ENCODE peak calls at places on chromosomes 1 and 21, in ten cellular contexts. One of them, this sample, is unnamed.

GRCh38 chr1:227734858-227735780 is at the start of the genes JMJD4 and SNAP47:
- DNase-seq in right lobe of liver: peak; percentile 92
- DNase-seq in prostate gland: peak; percentile 86
- DNase-seq in adipocyte: peak; percentile 96
- DNase-seq in lung: peak; percentile 93
- DNase-seq in H7: peak; percentile 98
- DNase-seq in tibial nerve: peak; percentile 76
- DNase-seq in esophagus muscularis mucosa: peak; percentile 95
- DNase-seq in fibroblast of pulmonary artery: peak; percentile 93
- DNase-seq in breast epithelium: peak; percentile 84
- DNase-seq in this sample: peak; percentile 89

GRCh38 chr1:66730462-66730861 is 21.8 kb upstream of the DYNLT5 start:
- DNase-seq in right lobe of liver: no peak
- DNase-seq in prostate gland: no peak
- DNase-seq in adipocyte: no peak
- DNase-seq in lung: no peak
- DNase-seq in H7: no peak
- DNase-seq in tibial nerve: no peak
- DNase-seq in esophagus muscularis mucosa: no peak
- DNase-seq in fibroblast of pulmonary artery: no peak
- DNase-seq in breast epithelium: no peak
- DNase-seq in this sample: no peak

GRCh38 chr1:77847621-77848080 is 40.8 kb upstream of the NEXN start:
- DNase-seq in right lobe of liver: no peak
- DNase-seq in prostate gland: no peak
- DNase-seq in adipocyte: no peak
- DNase-seq in lung: no peak
- DNase-seq in H7: no peak
- DNase-seq in tibial nerve: no peak
- DNase-seq in esophagus muscularis mucosa: no peak
- DNase-seq in fibroblast of pulmonary artery: no peak
- DNase-seq in breast epithelium: no peak
- DNase-seq in this sample: no peak

GRCh38 chr1:205648212-205648910 is 16.6 kb upstream of the ELK4 start:
- DNase-seq in right lobe of liver: no peak
- DNase-seq in prostate gland: peak; percentile 74
- DNase-seq in adipocyte: no peak
- DNase-seq in lung: no peak
- DNase-seq in H7: peak; percentile 51
- DNase-seq in tibial nerve: no peak
- DNase-seq in esophagus muscularis mucosa: no peak
- DNase-seq in fibroblast of pulmonary artery: no peak
- DNase-seq in breast epithelium: no peak
- DNase-seq in this sample: no peak

GRCh38 chr1:209428241-209428921 is 155.1 kb upstream of the CAMK1G start:
- DNase-seq in right lobe of liver: no peak
- DNase-seq in prostate gland: peak; percentile 86
- DNase-seq in adipocyte: no peak
- DNase-seq in lung: no peak
- DNase-seq in H7: peak; percentile 82
- DNase-seq in tibial nerve: no peak
- DNase-seq in esophagus muscularis mucosa: no peak
- DNase-seq in fibroblast of pulmonary artery: no peak
- DNase-seq in breast epithelium: peak; percentile 93
- DNase-seq in this sample: no peak

GRCh38 chr1:147892731-147893214 is 9.8 kb upstream of the GJA8 start:
- DNase-seq in right lobe of liver: no peak
- DNase-seq in prostate gland: peak; percentile 16
- DNase-seq in adipocyte: peak; percentile 85
- DNase-seq in lung: no peak
- DNase-seq in H7: peak; percentile 58
- DNase-seq in tibial nerve: peak; percentile 19
- DNase-seq in esophagus muscularis mucosa: peak; percentile 39
- DNase-seq in fibroblast of pulmonary artery: peak; percentile 79
- DNase-seq in breast epithelium: no peak
- DNase-seq in this sample: peak; percentile 63

GRCh38 chr1:153397924-153398651 is 7.2 kb upstream of the S100A8 start:
- DNase-seq in right lobe of liver: no peak
- DNase-seq in prostate gland: no peak
- DNase-seq in adipocyte: no peak
- DNase-seq in lung: no peak
- DNase-seq in H7: peak; percentile 5
- DNase-seq in tibial nerve: no peak
- DNase-seq in esophagus muscularis mucosa: peak; percentile 89
- DNase-seq in fibroblast of pulmonary artery: no peak
- DNase-seq in breast epithelium: peak; percentile 7
- DNase-seq in this sample: no peak

GRCh38 chr1:230137328-230137815 is 70.3 kb downstream of the GALNT2 start:
- DNase-seq in right lobe of liver: no peak
- DNase-seq in prostate gland: no peak
- DNase-seq in adipocyte: no peak
- DNase-seq in lung: no peak
- DNase-seq in H7: no peak
- DNase-seq in tibial nerve: no peak
- DNase-seq in esophagus muscularis mucosa: no peak
- DNase-seq in fibroblast of pulmonary artery: peak; percentile 35
- DNase-seq in breast epithelium: no peak
- DNase-seq in this sample: no peak

GRCh38 chr1:113929750-113930498 is 800 bp downstream of the HIPK1 start:
- DNase-seq in right lobe of liver: peak; percentile 75
- DNase-seq in prostate gland: peak; percentile 33
- DNase-seq in adipocyte: peak; percentile 73
- DNase-seq in lung: peak; percentile 57
- DNase-seq in H7: no peak
- DNase-seq in tibial nerve: no peak
- DNase-seq in esophagus muscularis mucosa: no peak
- DNase-seq in fibroblast of pulmonary artery: peak; percentile 44
- DNase-seq in breast epithelium: peak; percentile 41
- DNase-seq in this sample: no peak

GRCh38 chr1:167401260-167401873 is 117.0 kb downstream of the CD247 start:
- DNase-seq in right lobe of liver: no peak
- DNase-seq in prostate gland: peak; percentile 32
- DNase-seq in adipocyte: peak; percentile 50
- DNase-seq in lung: peak; percentile 62
- DNase-seq in H7: peak; percentile 52
- DNase-seq in tibial nerve: peak; percentile 43
- DNase-seq in esophagus muscularis mucosa: no peak
- DNase-seq in fibroblast of pulmonary artery: peak; percentile 76
- DNase-seq in breast epithelium: peak; percentile 26
- DNase-seq in this sample: peak; percentile 57

GRCh38 chr1:151511636-151512215 is 539 bp downstream of the CGN start:
- DNase-seq in right lobe of liver: peak; percentile 69
- DNase-seq in prostate gland: peak; percentile 46
- DNase-seq in adipocyte: peak; percentile 64
- DNase-seq in lung: no peak
- DNase-seq in H7: no peak
- DNase-seq in tibial nerve: peak; percentile 15
- DNase-seq in esophagus muscularis mucosa: no peak
- DNase-seq in fibroblast of pulmonary artery: no peak
- DNase-seq in breast epithelium: peak; percentile 53
- DNase-seq in this sample: no peak

GRCh38 chr1:3481836-3482589 is 27.5 kb downstream of the ARHGEF16 start:
- DNase-seq in right lobe of liver: no peak
- DNase-seq in prostate gland: no peak
- DNase-seq in adipocyte: no peak
- DNase-seq in lung: no peak
- DNase-seq in H7: peak; percentile 76
- DNase-seq in tibial nerve: no peak
- DNase-seq in esophagus muscularis mucosa: no peak
- DNase-seq in fibroblast of pulmonary artery: no peak
- DNase-seq in breast epithelium: peak; percentile 47
- DNase-seq in this sample: peak; percentile 29

GRCh38 chr1:226821719-226822085 is 48.7 kb upstream of the PSEN2 start:
- DNase-seq in right lobe of liver: no peak
- DNase-seq in prostate gland: no peak
- DNase-seq in adipocyte: peak; percentile 36
- DNase-seq in lung: no peak
- DNase-seq in H7: no peak
- DNase-seq in tibial nerve: peak; percentile 28
- DNase-seq in esophagus muscularis mucosa: no peak
- DNase-seq in fibroblast of pulmonary artery: peak; percentile 47
- DNase-seq in breast epithelium: no peak
- DNase-seq in this sample: peak; percentile 69

GRCh38 chr21:41032536-41032935 is 135.4 kb upstream of the BACE2 start:
- DNase-seq in right lobe of liver: no peak
- DNase-seq in prostate gland: no peak
- DNase-seq in adipocyte: peak; percentile 7
- DNase-seq in lung: no peak
- DNase-seq in H7: no peak
- DNase-seq in tibial nerve: no peak
- DNase-seq in esophagus muscularis mucosa: no peak
- DNase-seq in fibroblast of pulmonary artery: no peak
- DNase-seq in breast epithelium: no peak
- DNase-seq in this sample: no peak

GRCh38 chr21:31909772-31910470 is 37.1 kb downstream of the HUNK start:
- DNase-seq in right lobe of liver: no peak
- DNase-seq in prostate gland: no peak
- DNase-seq in adipocyte: no peak
- DNase-seq in lung: no peak
- DNase-seq in H7: no peak
- DNase-seq in tibial nerve: no peak
- DNase-seq in esophagus muscularis mucosa: no peak
- DNase-seq in fibroblast of pulmonary artery: no peak
- DNase-seq in breast epithelium: no peak
- DNase-seq in this sample: no peak
- H3K4me3 ChIP-seq in right lobe of liver: no peak overlapping the region
- H3K4me3 ChIP-seq in prostate gland: no peak overlapping the region
- H3K4me3 ChIP-seq in adipocyte: no peak overlapping the region
- H3K4me3 ChIP-seq in lung: no peak overlapping the region
- H3K4me3 ChIP-seq in H7: no peak overlapping the region
- H3K4me3 ChIP-seq in tibial nerve: no peak overlapping the region
- H3K4me3 ChIP-seq in esophagus muscularis mucosa: no peak overlapping the region
- H3K4me3 ChIP-seq in fibroblast of pulmonary artery: no peak overlapping the region
- H3K4me3 ChIP-seq in breast epithelium: no peak overlapping the region
- H3K4me3 ChIP-seq in this sample: no peak overlapping the region

GRCh38 chr21:35400233-35400939 is 351.3 kb upstream of the RUNX1 start:
- DNase-seq in right lobe of liver: no peak
- DNase-seq in prostate gland: peak; percentile 57
- DNase-seq in adipocyte: peak; percentile 77
- DNase-seq in lung: no peak
- DNase-seq in H7: peak; percentile 34
- DNase-seq in tibial nerve: peak; percentile 16
- DNase-seq in esophagus muscularis mucosa: no peak
- DNase-seq in fibroblast of pulmonary artery: peak; percentile 82
- DNase-seq in breast epithelium: peak; percentile 18
- DNase-seq in this sample: peak; percentile 71
- H3K4me3 ChIP-seq in right lobe of liver: no peak overlapping the region
- H3K4me3 ChIP-seq in prostate gland: no peak overlapping the region
- H3K4me3 ChIP-seq in adipocyte: no peak overlapping the region
- H3K4me3 ChIP-seq in lung: no peak overlapping the region
- H3K4me3 ChIP-seq in H7: no peak overlapping the region
- H3K4me3 ChIP-seq in tibial nerve: no peak overlapping the region
- H3K4me3 ChIP-seq in esophagus muscularis mucosa: no peak overlapping the region
- H3K4me3 ChIP-seq in fibroblast of pulmonary artery: no peak overlapping the region
- H3K4me3 ChIP-seq in breast epithelium: no peak overlapping the region
- H3K4me3 ChIP-seq in this sample: no peak overlapping the region

GRCh38 chr21:38264581-38264980 is 7.8 kb downstream of the KCNJ15 start:
- DNase-seq in right lobe of liver: no peak
- DNase-seq in prostate gland: no peak
- DNase-seq in adipocyte: no peak
- DNase-seq in lung: no peak
- DNase-seq in H7: no peak
- DNase-seq in tibial nerve: no peak
- DNase-seq in esophagus muscularis mucosa: no peak
- DNase-seq in fibroblast of pulmonary artery: no peak
- DNase-seq in breast epithelium: no peak
- DNase-seq in this sample: no peak

GRCh38 chr21:38259665-38260064 is 2.9 kb downstream of the KCNJ15 start:
- DNase-seq in right lobe of liver: no peak
- DNase-seq in prostate gland: no peak
- DNase-seq in adipocyte: no peak
- DNase-seq in lung: no peak
- DNase-seq in H7: no peak
- DNase-seq in tibial nerve: no peak
- DNase-seq in esophagus muscularis mucosa: no peak
- DNase-seq in fibroblast of pulmonary artery: no peak
- DNase-seq in breast epithelium: no peak
- DNase-seq in this sample: no peak

GRCh38 chr21:38260426-38260825 is 3.6 kb downstream of the KCNJ15 start:
- DNase-seq in right lobe of liver: no peak
- DNase-seq in prostate gland: no peak
- DNase-seq in adipocyte: no peak
- DNase-seq in lung: no peak
- DNase-seq in H7: no peak
- DNase-seq in tibial nerve: no peak
- DNase-seq in esophagus muscularis mucosa: no peak
- DNase-seq in fibroblast of pulmonary artery: no peak
- DNase-seq in breast epithelium: no peak
- DNase-seq in this sample: no peak

GRCh38 chr21:38263493-38263892 is 6.7 kb downstream of the KCNJ15 start:
- DNase-seq in right lobe of liver: no peak
- DNase-seq in prostate gland: no peak
- DNase-seq in adipocyte: no peak
- DNase-seq in lung: no peak
- DNase-seq in H7: no peak
- DNase-seq in tibial nerve: no peak
- DNase-seq in esophagus muscularis mucosa: no peak
- DNase-seq in fibroblast of pulmonary artery: peak; percentile 34
- DNase-seq in breast epithelium: no peak
- DNase-seq in this sample: peak; percentile 100

DNA sequence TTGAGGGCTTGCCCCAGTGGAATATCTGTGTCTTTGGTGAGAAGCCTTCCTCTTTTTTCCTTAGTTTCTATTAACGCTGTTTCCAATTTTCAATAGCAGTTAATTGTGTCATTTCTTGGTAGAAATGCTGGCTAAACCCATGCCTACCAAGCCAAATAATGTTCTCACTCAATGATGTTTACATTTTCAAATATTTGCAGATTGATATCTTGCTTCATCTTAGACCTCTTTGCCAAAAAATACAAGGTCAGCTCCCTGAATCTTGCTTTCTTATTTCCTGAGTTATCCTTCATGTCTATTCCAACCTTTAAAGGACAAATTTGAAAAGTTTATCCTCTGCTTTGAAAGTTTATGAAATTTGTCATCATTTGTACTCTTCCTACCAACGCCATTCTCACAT is 5.1 kb downstream of the KCNJ15 start:
- DNase-seq in right lobe of liver: no peak
- DNase-seq in prostate gland: no peak
- DNase-seq in adipocyte: peak; percentile 37
- DNase-seq in lung: no peak
- DNase-seq in H7: no peak
- DNase-seq in tibial nerve: no peak
- DNase-seq in esophagus muscularis mucosa: no peak
- DNase-seq in fibroblast of pulmonary artery: no peak
- DNase-seq in breast epithelium: no peak
- DNase-seq in this sample: peak; percentile 79
- H3K4me3 ChIP-seq in right lobe of liver: no peak overlapping the region
- H3K4me3 ChIP-seq in prostate gland: no peak overlapping the region
- H3K4me3 ChIP-seq in adipocyte: peak overlapping the region; percentile 5
- H3K4me3 ChIP-seq in lung: no peak overlapping the region
- H3K4me3 ChIP-seq in H7: no peak overlapping the region
- H3K4me3 ChIP-seq in tibial nerve: no peak overlapping the region
- H3K4me3 ChIP-seq in esophagus muscularis mucosa: no peak overlapping the region
- H3K4me3 ChIP-seq in fibroblast of pulmonary artery: no peak overlapping the region
- H3K4me3 ChIP-seq in breast epithelium: no peak overlapping the region
- H3K4me3 ChIP-seq in this sample: no peak overlapping the region

DNA sequence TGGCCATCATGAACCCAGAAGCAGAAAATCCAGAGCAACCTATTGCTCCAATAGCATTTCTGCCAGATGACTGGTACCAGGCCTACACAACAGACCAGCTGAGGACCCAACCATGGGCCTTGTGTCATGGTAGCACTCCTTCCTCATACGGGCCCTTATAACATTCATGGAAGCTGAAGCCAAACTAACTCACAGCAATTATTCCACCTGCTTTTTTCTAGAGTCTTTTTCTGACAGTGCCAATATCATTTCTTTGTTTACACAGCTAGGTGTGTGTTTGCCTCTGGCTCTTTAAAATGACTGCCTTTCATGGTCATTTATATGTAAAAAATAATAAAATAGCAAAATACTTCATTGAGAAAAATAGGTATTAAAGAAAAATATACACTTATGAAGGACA is 3.9 kb upstream of the WDR64 start:
- DNase-seq in right lobe of liver: no peak
- DNase-seq in prostate gland: no peak
- DNase-seq in adipocyte: no peak
- DNase-seq in lung: no peak
- DNase-seq in H7: no peak
- DNase-seq in tibial nerve: no peak
- DNase-seq in esophagus muscularis mucosa: no peak
- DNase-seq in fibroblast of pulmonary artery: no peak
- DNase-seq in breast epithelium: no peak
- DNase-seq in this sample: no peak
- H3K4me3 ChIP-seq in right lobe of liver: no peak overlapping the region
- H3K4me3 ChIP-seq in prostate gland: no peak overlapping the region
- H3K4me3 ChIP-seq in adipocyte: no peak overlapping the region
- H3K4me3 ChIP-seq in lung: no peak overlapping the region
- H3K4me3 ChIP-seq in H7: no peak overlapping the region
- H3K4me3 ChIP-seq in tibial nerve: no peak overlapping the region
- H3K4me3 ChIP-seq in esophagus muscularis mucosa: no peak overlapping the region
- H3K4me3 ChIP-seq in fibroblast of pulmonary artery: no peak overlapping the region
- H3K4me3 ChIP-seq in breast epithelium: no peak overlapping the region
- H3K4me3 ChIP-seq in this sample: no peak overlapping the region

This sample was measured in fibroblast of mammary gland.